ENCODE peak calls at places on chromosomes 2 and 18, in nine cellular contexts. M is DND-41; L is iPS DF 6.9; C is suprapubic skin; Z is cardiac muscle cell; B is H1; W is CD8-positive, alpha-beta T cell; Q is adrenal gland; O is Peyer's patch. Y is an unnamed sample. For H3K4me1, the result is how much of the 10 kb centered on the place peaks cover.

GRCh38 chr2:75466708-75467311 is 93.9 kb downstream of the EVA1A start:
- DNase-seq in M (no peak), Z (peak), O (no peak), B (peak), W (no peak), C (no peak), L (peak), Q (peak), Y (peak)

GRCh38 chr18:48216639-48217280 is 192.4 kb downstream of the ZBTB7C start:
- DNase-seq in W (no peak), C (no peak), O (no peak), B (no peak), Z (no peak), L (no peak), Q (no peak), M (no peak), Y (no peak)

GRCh38 chr2:182915369-182916326 is 49.2 kb upstream of the FRZB start:
- DNase-seq in W (no peak), M (no peak), L (no peak), C (no peak), O (no peak), B (no peak), Z (peak), Q (peak), Y (no peak)

GRCh38 chr2:62362561-62362960 is 143.4 kb downstream of the TMEM17 start:
- DNase-seq in Z (no peak), Q (no peak), C (no peak), B (no peak), W (no peak), M (no peak), L (no peak), O (no peak), Y (no peak)

GRCh38 chr18:54130631-54131030 is 93.8 kb downstream of the MBD2 start:
- DNase-seq in O (no peak), Z (no peak), B (no peak), L (no peak), C (no peak), W (no peak), Q (no peak), M (no peak), Y (no peak)

GRCh38 chr2:178514664-178515063 is 34.4 kb downstream of the PLEKHA3 start:
- DNase-seq in O (no peak), Q (no peak), W (no peak), M (no peak), B (no peak), L (no peak), Z (no peak), C (no peak), Y (no peak)

GRCh38 chr2:16566701-16567100 is 98.9 kb downstream of the CYRIA start:
- DNase-seq in M (no peak), Z (no peak), C (no peak), O (no peak), Q (no peak), L (no peak), B (no peak), W (no peak), Y (no peak)

GRCh38 chr2:24816884-24817283 is 23.7 kb downstream of the CENPO start:
- DNase-seq in Q (no peak), M (no peak), O (no peak), L (no peak), B (no peak), Z (peak), W (no peak), C (no peak), Y (no peak)

GRCh38 chr2:224925822-224926124 is 116.5 kb downstream of the DOCK10 start:
- DNase-seq in Q (no peak), L (no peak), C (no peak), B (no peak), M (no peak), O (no peak), Z (no peak), W (no peak), Y (no peak)

GRCh38 chr2:73264783-73265182 is 19.5 kb downstream of the FBXO41 start:
- DNase-seq in W (no peak), O (no peak), L (no peak), Z (no peak), B (no peak), Q (no peak), C (no peak), M (no peak), Y (no peak)

GRCh38 chr2:85506768-85507181 is 32.2 kb upstream of the MAT2A start:
- DNase-seq in M (no peak), Z (no peak), O (no peak), B (no peak), Q (no peak), C (no peak), L (no peak), W (no peak), Y (no peak)

GRCh38 chr2:221767106-221767878 is 195.2 kb upstream of the EPHA4 start:
- DNase-seq in W (no peak), B (no peak), Q (no peak), C (no peak), O (no peak), M (no peak), L (no peak), Z (peak), Y (no peak)

GRCh38 chr18:45081579-45082181 is 401.0 kb downstream of the SETBP1 start:
- DNase-seq in Z (peak), L (no peak), O (no peak), C (no peak), B (no peak), M (no peak), W (no peak), Q (no peak), Y (no peak)

GRCh38 chr18:56709463-56709862 is 58.3 kb downstream of the WDR7 start:
- DNase-seq in Q (no peak), C (no peak), O (no peak), L (no peak), Z (peak), B (peak), M (peak), W (peak), Y (no peak)

GRCh38 chr2:64950226-64951160 is 38.7 kb upstream of the SLC1A4 start:
- DNase-seq in L (no peak), M (no peak), W (no peak), Z (no peak), O (no peak), Q (no peak), C (no peak), B (peak), Y (no peak)

GRCh38 chr2:86396304-86396785 is 44.8 kb upstream of the KDM3A start:
- DNase-seq in B (no peak), M (peak), L (no peak), W (no peak), Z (peak), C (no peak), Q (peak), O (no peak), Y (no peak)

GRCh38 chr2:19104503-19104902 is 253.9 kb downstream of the OSR1 start:
- DNase-seq in C (no peak), M (no peak), L (no peak), Q (no peak), B (no peak), W (no peak), O (no peak), Z (no peak), Y (peak)

GRCh38 chr2:237301595-237301994 is 112.4 kb downstream of the COL6A3 start:
- DNase-seq in B (no peak), O (no peak), Q (no peak), L (no peak), Z (no peak), C (no peak), M (no peak), W (no peak), Y (no peak)

GRCh38 chr18:43161528-43161927 is 46.0 kb upstream of the RIT2 start:
- DNase-seq in W (no peak), B (no peak), Z (peak), C (no peak), L (no peak), Q (no peak), O (no peak), M (no peak), Y (no peak)

GRCh38 chr2:233449071-233449901 is 95.0 kb downstream of the DGKD start:
- DNase-seq in O (peak), M (no peak), B (peak), Q (peak), L (peak), W (no peak), Z (peak), C (peak), Y (no peak)

GRCh38 chr18:41842886-41843285 is 112.1 kb upstream of the PIK3C3 start:
- DNase-seq in M (no peak), Q (no peak), O (no peak), L (no peak), Z (peak), C (no peak), B (no peak), W (no peak), Y (no peak)

GRCh38 chr2:17303054-17303453 is 215.2 kb downstream of the RAD51AP2 start:
- DNase-seq in B (no peak), O (no peak), L (no peak), W (no peak), C (no peak), M (no peak), Z (peak), Q (no peak), Y (no peak)

GRCh38 chr2:15826273-15826717 is 114.1 kb upstream of the MYCN start:
- DNase-seq in L (no peak), Z (no peak), C (no peak), W (no peak), Q (no peak), M (no peak), B (no peak), O (no peak), Y (no peak)

GRCh38 chr2:1628893-1629292 is 115.4 kb downstream of the PXDN start:
- DNase-seq in Q (peak), M (no peak), Z (peak), L (no peak), B (no peak), O (no peak), W (no peak), C (peak), Y (peak)

GRCh38 chr2:228474466-228474865 is 293.0 kb upstream of the SPHKAP start:
- DNase-seq in Z (no peak), M (no peak), O (no peak), B (no peak), L (no peak), W (no peak), Q (no peak), C (no peak), Y (no peak)

GRCh38 chr2:54503192-54503591 is 47.1 kb downstream of the SPTBN1 start:
- DNase-seq in C (no peak), Z (peak), W (no peak), B (no peak), M (peak), O (no peak), Q (no peak), L (no peak), Y (no peak)

GRCh38 chr2:156083707-156084494 is 248.6 kb downstream of the NR4A2 start:
- DNase-seq in W (no peak), M (no peak), L (no peak), O (no peak), B (no peak), Z (peak), C (no peak), Q (no peak), Y (no peak)
- H3K4me1 ChIP-seq in W (under half), M (under half), L (under half), O (under half), B (under half), Z (under half), C (under half), Q (under half), Y (under half)

GRCh38 chr2:151543898-151544297 is 134.2 kb downstream of the RIF1 start:
- DNase-seq in W (no peak), B (no peak), O (no peak), Q (no peak), M (no peak), L (no peak), C (no peak), Z (no peak), Y (no peak)

GRCh38 chr2:151549191-151549590 is 139.5 kb downstream of the RIF1 start:
- DNase-seq in B (no peak), W (no peak), C (no peak), L (no peak), Z (no peak), Q (no peak), O (no peak), M (no peak), Y (no peak)

GRCh38 chr2:151544449-151544848 is 134.7 kb downstream of the RIF1 start:
- DNase-seq in Q (no peak), W (no peak), C (no peak), L (no peak), Z (no peak), B (no peak), M (no peak), O (no peak), Y (no peak)
- H3K27ac ChIP-seq in Q (no peak), W (no peak), C (no peak), L (no peak), Z (no peak), B (no peak), M (no peak), O (no peak), Y (no peak)

GRCh38 chr2:177395594-177395993 is 3.0 kb downstream of the AGPS start:
- DNase-seq in C (no peak), B (no peak), O (no peak), Z (no peak), M (no peak), Q (no peak), L (no peak), W (no peak), Y (no peak)
- H3K4me1 ChIP-seq in C (under half), B (under half), O (under half), Z (under half), M (under half), Q (under half), L (under half), W (under half), Y (under half)

GRCh38 chr2:207166349-207167128 is 791 bp upstream of the KLF7 start:
- DNase-seq in M (peak), W (peak), Q (peak), B (peak), L (no peak), C (peak), O (peak), Z (peak), Y (peak)
- H3K27ac ChIP-seq in M (peak), W (peak), Q (peak), B (peak), L (no peak), C (peak), O (peak), Z (peak), Y (peak)

GRCh38 chr18:13474336-13474735 is 252.0 kb downstream of the FAM210A start:
- DNase-seq in L (no peak), M (no peak), W (no peak), C (no peak), B (no peak), O (no peak), Q (no peak), Z (no peak), Y (no peak)
- H3K4me1 ChIP-seq in L (under half), M (under half), W (under half), C (under half), B (under half), O (under half), Q (under half), Z (under half), Y (under half)

GRCh38 chr18:3666526-3667254 is 216.7 kb downstream of the TGIF1 start:
- DNase-seq in Q (no peak), Z (no peak), O (no peak), W (no peak), L (no peak), C (no peak), B (no peak), M (no peak), Y (no peak)
- H3K27ac ChIP-seq in Q (no peak), Z (no peak), O (no peak), W (no peak), L (no peak), C (no peak), B (no peak), M (no peak), Y (no peak)

GRCh38 chr2:234682492-234683228 is 185.8 kb upstream of the ARL4C start:
- DNase-seq in Q (no peak), C (peak), W (no peak), Z (no peak), L (no peak), O (no peak), M (no peak), B (no peak), Y (no peak)
- H3K4me1 ChIP-seq in Q (under half), C (under half), W (under half), Z (under half), L (under half), O (under half), M (under half), B (under half), Y (under half)

GRCh38 chr2:192026064-192026715 is 168.5 kb downstream of the TMEFF2 start:
- DNase-seq in Z (peak), C (no peak), W (no peak), Q (no peak), O (no peak), L (no peak), B (no peak), M (no peak), Y (no peak)

GRCh38 chr2:192025607-192026006 is 169.1 kb downstream of the TMEFF2 start:
- DNase-seq in L (no peak), Q (no peak), M (no peak), W (no peak), O (no peak), C (no peak), B (no peak), Z (no peak), Y (no peak)

GRCh38 chr2:192030289-192030688 is 164.4 kb downstream of the TMEFF2 start:
- DNase-seq in M (no peak), L (no peak), B (no peak), C (no peak), Q (no peak), O (no peak), Z (peak), W (no peak), Y (no peak)

GRCh38 chr2:192029089-192029488 is 165.6 kb downstream of the TMEFF2 start:
- DNase-seq in Z (peak), B (peak), O (no peak), L (peak), C (no peak), Q (no peak), W (no peak), M (peak), Y (no peak)

DNA sequence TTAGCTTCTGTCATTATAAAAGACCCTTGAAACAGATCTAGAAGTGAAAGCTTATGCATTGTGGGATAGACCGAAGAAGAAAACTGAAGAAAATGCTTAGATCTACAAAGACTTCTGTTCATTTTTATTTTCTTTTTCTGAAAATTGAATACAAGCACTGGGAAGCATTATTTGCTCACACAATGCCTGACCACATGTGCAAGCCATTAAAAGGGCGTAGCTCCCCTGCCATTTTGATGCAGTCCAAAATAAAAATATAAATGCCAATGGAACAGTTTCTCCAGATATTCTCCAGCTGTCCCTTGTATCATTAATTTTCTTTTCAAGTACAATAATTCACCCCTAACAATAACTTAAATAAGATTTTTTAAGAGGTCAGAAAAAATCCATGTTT is 168.0 kb downstream of the TMEFF2 start:
- DNase-seq in L (no peak), M (no peak), Z (no peak), W (no peak), Q (no peak), O (no peak), C (no peak), B (no peak), Y (no peak)
- H3K27ac ChIP-seq in L (no peak), M (no peak), Z (no peak), W (no peak), Q (no peak), O (no peak), C (no peak), B (no peak), Y (no peak)

GRCh38 chr2:230231251-230231650 is 5.7 kb downstream of the SP140 start:
- DNase-seq in C (no peak), O (no peak), M (no peak), L (no peak), B (no peak), Q (no peak), Z (no peak), W (no peak), Y (no peak)
- H3K4me1 ChIP-seq in C (under half), O (under half), M (under half), L (under half), B (under half), Q (under half), Z (under half), W (under half), Y (under half)

GRCh38 chr2:216635171-216635570 is 2.0 kb downstream of the IGFBP2 start:
- DNase-seq in W (no peak), Z (no peak), M (peak), Q (no peak), O (no peak), L (no peak), C (no peak), B (no peak), Y (no peak)
- H3K27ac ChIP-seq in W (no peak), Z (no peak), M (peak), Q (no peak), O (no peak), L (no peak), C (no peak), B (no peak), Y (no peak)